ENCODE peak calls at places on chromosomes 4 and X, in four cellular contexts. E is OCI-LY7, X is keratinocyte, P is Karpas-422. R is an unnamed sample.

GRCh38 chrX:52261125-52261462 is 76.4 kb downstream of the MAGED4 start:
- DNase-seq in E (no peak), X (no peak), P (no peak), R (no peak)

GRCh38 chr4:172011196-172011595 is 198.0 kb downstream of the GALNTL6 start:
- DNase-seq in E (no peak), X (no peak), P (no peak), R (no peak)

GRCh38 chr4:23333946-23334878 is 555.6 kb downstream of the PPARGC1A start:
- DNase-seq in E (peak; percentile 90), X (peak; percentile 75), P (peak; percentile 94), R (no peak)

GRCh38 chr4:93832097-93832496 is 3.5 kb downstream of the ATOH1 start:
- DNase-seq in E (no peak), X (no peak), P (no peak), R (no peak)

GRCh38 chr4:28082686-28083390 is 1222.2 kb downstream of the STIM2 start:
- DNase-seq in E (no peak), X (no peak), P (no peak), R (no peak)

GRCh38 chr4:174665799-174666198 is 143.5 kb upstream of the HPGD start:
- DNase-seq in E (no peak), X (no peak), P (no peak), R (no peak)

GRCh38 chr4:53913098-53913497 is 151.3 kb downstream of the CHIC2 start:
- DNase-seq in E (no peak), X (no peak), P (no peak), R (no peak)

GRCh38 chr4:160319868-160320260 is 1217.0 kb downstream of the RAPGEF2 start:
- DNase-seq in E (no peak), X (no peak), P (no peak), R (no peak)

GRCh38 chr4:123398151-123398802 is 1.7 kb downstream of the SPRY1 start:
- DNase-seq in E (peak; percentile 81), X (no peak), P (no peak), R (peak; percentile 93)

GRCh38 chrX:102858826-102859627 is 78.0 kb upstream of the RAB40AL start:
- DNase-seq in E (no peak), X (no peak), P (no peak), R (no peak)

GRCh38 chr4:74549936-74550335 is 105.0 kb downstream of the AREG start:
- DNase-seq in E (no peak), X (no peak), P (no peak), R (no peak)

GRCh38 chr4:3042226-3042625 is 32.1 kb downstream of the HTT-AS start:
- DNase-seq in E (no peak), X (no peak), P (no peak), R (peak; percentile 62)

GRCh38 chr4:94540476-94540875 is 88.7 kb downstream of the PDLIM5 start:
- DNase-seq in E (no peak), X (no peak), P (no peak), R (no peak)

GRCh38 chrX:138011461-138011860 is 445.5 kb downstream of the ZIC3 start:
- DNase-seq in E (no peak), X (no peak), P (no peak), R (no peak)

GRCh38 chr4:141238196-141238595 is 17.5 kb downstream of the ZNF330 start:
- DNase-seq in E (no peak), X (no peak), P (no peak), R (no peak)

GRCh38 chr4:43277003-43277402 is 384.5 kb downstream of the GRXCR1 start:
- DNase-seq in E (no peak), X (no peak), P (no peak), R (no peak)

GRCh38 chr4:45987858-45988257 is 136.0 kb downstream of the GABRG1 start:
- DNase-seq in E (no peak), X (no peak), P (no peak), R (no peak)

GRCh38 chr4:60562353-60562752 is 637.8 kb upstream of the ADGRL3 start:
- DNase-seq in E (no peak), X (no peak), P (no peak), R (no peak)

GRCh38 chr4:142355417-142355930 is 490.6 kb downstream of the INPP4B start:
- DNase-seq in E (no peak), X (no peak), P (no peak), R (no peak)

GRCh38 chr4:71187399-71188196 is 151.2 kb upstream of the SLC4A4 start:
- DNase-seq in E (no peak), X (no peak), P (no peak), R (peak; percentile 96)

GRCh38 chr4:19455196-19455595 is 796.5 kb upstream of the SLIT2 start:
- DNase-seq in E (no peak), X (no peak), P (no peak), R (no peak)

GRCh38 chrX:22803353-22803752 is 196.4 kb upstream of the DDX53 start:
- DNase-seq in E (no peak), X (no peak), P (no peak), R (no peak)

GRCh38 chrX:24619647-24620046 is 27.5 kb downstream of the PCYT1B start:
- DNase-seq in E (no peak), X (no peak), P (no peak), R (no peak)

GRCh38 chr4:104022871-104023270 is 303.1 kb upstream of the TACR3 start:
- DNase-seq in E (no peak), X (no peak), P (no peak), R (no peak)

GRCh38 chr4:99624141-99624719 is 33.4 kb downstream of the C4orf54 start:
- DNase-seq in E (no peak), X (no peak), P (no peak), R (no peak)

GRCh38 chrX:47093248-47093647 is 15.0 kb downstream of the RGN start:
- DNase-seq in E (peak; percentile 52), X (no peak), P (peak; percentile 68), R (no peak)

GRCh38 chr4:178105223-178105622 is 663.0 kb upstream of the AGA start:
- DNase-seq in E (no peak), X (no peak), P (no peak), R (no peak)

GRCh38 chr4:74408639-74409038 is 36.3 kb upstream of the AREG start:
- DNase-seq in E (no peak), X (peak; percentile 96), P (no peak), R (no peak)

GRCh38 chrX:55135171-55135570 is 46.4 kb downstream of the PAGE2 start:
- DNase-seq in E (peak; percentile 23), X (no peak), P (peak; percentile 51), R (no peak)

GRCh38 chr4:19711871-19712270 is 539.8 kb upstream of the SLIT2 start:
- DNase-seq in E (no peak), X (no peak), P (no peak), R (no peak)

GRCh38 chr4:103244251-103244650 is 46.1 kb upstream of the CENPE start:
- DNase-seq in E (no peak), X (no peak), P (no peak), R (no peak)

GRCh38 chrX:138921031-138921430 is 209.5 kb upstream of the FGF13 start:
- DNase-seq in E (no peak), X (no peak), P (no peak), R (no peak)

GRCh38 chr4:57020467-57021101 is 41.9 kb downstream of the POLR2B start:
- DNase-seq in E (no peak), X (peak; percentile 50), P (no peak), R (peak; percentile 58)

GRCh38 chrX:121871122-121871521 is 823.7 kb downstream of the GLUD2 start:
- DNase-seq in E (no peak), X (no peak), P (no peak), R (no peak)

GRCh38 chr4:100016191-100016590 is 66.1 kb upstream of the H2AZ1 start:
- DNase-seq in E (no peak), X (no peak), P (no peak), R (peak; percentile 39)

GRCh38 chrX:154751669-154752271 is 893 bp upstream of the GAB3 start:
- DNase-seq in E (no peak), X (no peak), P (no peak), R (no peak)
- H3K4me2 ChIP-seq in E (peak overlapping the region; percentile 29), X (no peak overlapping the region), P (peak overlapping the region; percentile 35), R (no peak overlapping the region)

GRCh38 chrX:106467422-106467821 is 144.4 kb upstream of the RADX start:
- DNase-seq in E (no peak), X (no peak), P (no peak), R (no peak)

GRCh38 chrX:106467943-106468342 is 143.8 kb upstream of the RADX start:
- DNase-seq in E (no peak), X (no peak), P (no peak), R (no peak)

DNA sequence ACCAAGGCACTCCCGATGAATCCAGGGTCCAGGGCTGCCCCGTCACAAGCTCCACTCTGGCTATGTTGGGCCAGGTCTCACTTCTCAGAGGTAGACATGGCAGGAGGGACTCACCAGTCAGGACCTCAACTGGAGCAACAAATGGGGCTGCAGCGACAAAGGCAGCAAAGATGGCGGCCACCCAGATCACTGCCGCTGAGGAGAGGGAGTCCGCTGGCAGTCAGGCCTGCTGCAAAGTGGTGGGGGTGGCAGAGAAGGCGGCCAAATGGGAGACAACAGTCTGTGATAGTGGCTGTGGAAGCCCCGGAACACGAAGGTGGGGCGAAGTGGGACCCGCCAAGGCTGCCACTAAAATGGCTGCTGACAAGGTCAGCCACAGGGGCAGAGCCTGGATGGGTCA is 143.3 kb upstream of the RADX start:
- DNase-seq in E (no peak), X (no peak), P (no peak), R (no peak)
- H2AFZ ChIP-seq in E (no peak overlapping the region), X (no peak overlapping the region), P (no peak overlapping the region), R (no peak overlapping the region)

DNA sequence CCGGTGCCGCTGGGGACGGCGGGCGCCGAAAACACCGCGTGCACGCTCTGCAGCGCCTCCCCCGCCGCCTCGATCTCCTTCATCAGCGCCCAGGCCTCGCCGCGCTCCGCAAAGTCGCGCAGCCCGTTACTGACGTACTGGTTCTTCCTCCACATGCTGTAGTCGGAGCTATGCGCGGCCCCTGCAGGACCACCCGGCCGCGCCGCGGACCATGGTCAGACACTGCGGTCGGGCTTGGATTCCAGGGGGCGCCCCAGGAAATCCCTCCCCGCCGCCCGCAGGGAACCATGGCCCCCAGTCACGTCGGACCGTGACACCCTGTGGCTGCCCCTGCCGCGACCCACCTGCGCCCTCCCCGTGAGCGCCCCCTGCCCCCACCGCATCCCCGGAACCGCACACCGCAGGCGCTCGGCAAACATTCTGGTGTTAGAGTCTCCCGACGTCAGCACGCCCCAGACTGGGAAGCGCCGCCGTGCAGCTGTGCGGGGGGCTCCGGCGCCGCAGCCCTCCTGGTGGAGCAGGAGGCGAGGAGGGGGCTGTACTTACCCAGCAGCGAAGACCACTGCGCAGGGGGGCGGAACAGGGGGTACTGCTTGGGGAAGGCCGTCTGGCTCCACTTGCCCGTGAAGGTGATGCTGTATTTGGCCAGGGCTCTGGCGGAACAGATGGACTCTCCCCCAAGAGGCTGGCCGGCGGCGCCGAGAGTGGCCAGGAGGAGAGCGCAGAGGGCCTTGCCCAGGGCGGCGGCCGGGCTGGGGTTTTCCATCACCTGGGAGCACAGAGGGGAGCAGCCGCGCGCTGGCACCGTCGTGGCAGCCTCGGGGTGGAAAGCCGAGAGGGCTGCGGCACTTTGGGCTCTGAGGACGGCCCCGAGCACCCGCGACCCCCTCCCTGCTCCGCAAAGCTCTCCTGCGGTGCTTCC is 816 bp downstream of the SPON2 start:
- DNase-seq in E (no peak), X (no peak), P (no peak), R (peak; percentile 85)
- H3K4me2 ChIP-seq in E (no peak overlapping the region), X (no peak overlapping the region), P (no peak overlapping the region), R (peak overlapping the region; percentile 39)

GRCh38 chrX:42946544-42947223 is 168.7 kb upstream of the PPP1R2C start:
- DNase-seq in E (no peak), X (no peak), P (no peak), R (no peak)

GRCh38 chrX:42951747-42952146 is 173.8 kb upstream of the PPP1R2C start:
- DNase-seq in E (no peak), X (no peak), P (no peak), R (no peak)

GRCh38 chrX:42952621-42953020 is 174.7 kb upstream of the PPP1R2C start:
- DNase-seq in E (no peak), X (no peak), P (no peak), R (no peak)

GRCh38 chrX:42944381-42944998 is 166.5 kb upstream of the PPP1R2C start:
- DNase-seq in E (peak; percentile 31), X (no peak), P (no peak), R (no peak)

GRCh38 chrX:42948723-42949122 is 170.8 kb upstream of the PPP1R2C start:
- DNase-seq in E (no peak), X (no peak), P (no peak), R (no peak)
- H2AFZ ChIP-seq in E (no peak overlapping the region), X (no peak overlapping the region), P (no peak overlapping the region), R (no peak overlapping the region)